ENCODE peak calls at places on chromosomes 3 and 15, in six cellular contexts. A is A549, X is endothelial cell of umbilical vein, F is GM12878, Z is HepG2, T is K562. I is an unnamed sample.

GRCh38 chr3:119880966-119881365 is 99.1 kb downstream of the NR1I2 start:
- DNase-seq in A (no peak), X (no peak), F (no peak), Z (no peak), T (no peak), I (no peak)

GRCh38 chr15:78944202-78944625 is 632 bp downstream of the CTSH start:
- DNase-seq in A (no peak), X (no peak), F (no peak), Z (no peak), T (peak; percentile 36), I (peak; percentile 48)

GRCh38 chr3:16417945-16418739 is 95.4 kb downstream of the RFTN1 start:
- DNase-seq in A (no peak), X (no peak), F (no peak), Z (no peak), T (no peak), I (no peak)

GRCh38 chr3:158434412-158435038 is 136.5 kb upstream of the MLF1 start:
- DNase-seq in A (peak; percentile 72), X (peak; percentile 77), F (peak; percentile 40), Z (peak; percentile 78), T (peak; percentile 80), I (peak; percentile 68)

GRCh38 chr3:160486459-160486869 is 36.9 kb upstream of the TRIM59 start:
- DNase-seq in A (peak; percentile 57), X (peak; percentile 44), F (no peak), Z (peak; percentile 15), T (peak; percentile 67), I (peak; percentile 56)

GRCh38 chr3:12044860-12045259 is 40.7 kb downstream of the SYN2 start:
- DNase-seq in A (no peak), X (no peak), F (no peak), Z (no peak), T (no peak), I (no peak)

GRCh38 chr3:148930785-148931184 is 60.6 kb upstream of the GYG1 start:
- DNase-seq in A (no peak), X (no peak), F (no peak), Z (no peak), T (no peak), I (no peak)

GRCh38 chr3:111762535-111762934 is 96.5 kb upstream of the PHLDB2 start:
- DNase-seq in A (no peak), X (no peak), F (no peak), Z (no peak), T (no peak), I (no peak)

GRCh38 chr15:31488437-31489204 is 162.0 kb downstream of the KLF13 start:
- DNase-seq in A (peak; percentile 91), X (peak; percentile 81), F (peak; percentile 78), Z (peak; percentile 64), T (peak; percentile 63), I (peak; percentile 86)

GRCh38 chr3:88385090-88385489 is 235.3 kb downstream of the C3orf38 start:
- DNase-seq in A (no peak), X (no peak), F (no peak), Z (no peak), T (no peak), I (no peak)

GRCh38 chr15:97968380-97968779 is 7.9 kb downstream of the ARRDC4 start:
- DNase-seq in A (no peak), X (no peak), F (no peak), Z (no peak), T (no peak), I (no peak)

GRCh38 chr3:12507871-12508281 is 23.6 kb downstream of the TSEN2 start:
- DNase-seq in A (no peak), X (peak; percentile 39), F (no peak), Z (no peak), T (no peak), I (no peak)

GRCh38 chr3:89049119-89049518 is 58.3 kb upstream of the EPHA3 start:
- DNase-seq in A (peak; percentile 20), X (no peak), F (no peak), Z (peak; percentile 5), T (no peak), I (peak; percentile 18)

GRCh38 chr3:188440563-188440962 is 286.6 kb downstream of the LPP start:
- DNase-seq in A (no peak), X (no peak), F (no peak), Z (peak; percentile 15), T (no peak), I (no peak)

GRCh38 chr3:188435266-188435665 is 281.3 kb downstream of the LPP start:
- DNase-seq in A (no peak), X (no peak), F (no peak), Z (no peak), T (no peak), I (no peak)

GRCh38 chr3:188434594-188434993 is 280.6 kb downstream of the LPP start:
- DNase-seq in A (no peak), X (no peak), F (no peak), Z (no peak), T (no peak), I (no peak)

GRCh38 chr3:188439080-188439479 is 285.1 kb downstream of the LPP start:
- DNase-seq in A (no peak), X (peak; percentile 85), F (no peak), Z (no peak), T (no peak), I (peak; percentile 84)

DNA sequence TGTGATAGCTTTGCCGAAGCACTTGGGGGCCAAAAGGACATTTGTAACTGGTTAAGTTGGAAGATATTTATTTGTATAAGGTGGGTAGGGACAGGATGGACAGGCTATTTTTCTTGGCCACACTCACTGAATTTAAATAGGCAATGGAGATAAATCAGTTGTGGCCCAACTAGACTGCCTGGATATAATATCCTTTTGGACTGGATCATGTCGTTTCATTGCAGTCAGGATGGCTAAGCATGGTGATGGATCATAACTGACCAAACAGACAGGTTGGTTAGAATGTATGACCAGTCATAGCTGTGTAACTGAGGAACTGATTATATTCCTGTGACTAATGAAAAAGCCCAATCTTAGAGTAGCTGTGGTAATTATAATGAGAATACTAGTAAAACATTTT is 284.0 kb downstream of the LPP start:
- DNase-seq in A (no peak), X (no peak), F (no peak), Z (no peak), T (no peak), I (no peak)
- TF ChIP-seq MYC in A (no peak), X (no peak), F (no peak), Z (no peak), T (no peak), I (no peak)

GRCh38 chr3:49609314-49609713 is 55.0 kb downstream of the BSN start:
- DNase-seq in A (no peak), X (no peak), F (no peak), Z (no peak), T (no peak), I (no peak)

GRCh38 chr3:49609815-49610214 is 55.5 kb downstream of the BSN start:
- DNase-seq in A (no peak), X (no peak), F (no peak), Z (no peak), T (no peak), I (no peak)

GRCh38 chr3:49607105-49607591 is 52.9 kb downstream of the BSN start:
- DNase-seq in A (no peak), X (peak; percentile 15), F (no peak), Z (no peak), T (no peak), I (no peak)

GRCh38 chr3:49606427-49606826 is 52.1 kb downstream of the BSN start:
- DNase-seq in A (no peak), X (no peak), F (no peak), Z (no peak), T (no peak), I (peak; percentile 14)

GRCh38 chr3:49607796-49608195 is 53.5 kb downstream of the BSN start:
- DNase-seq in A (no peak), X (no peak), F (no peak), Z (no peak), T (peak; percentile 9), I (no peak)
- TF ChIP-seq CTCF in A (no peak), X (peak; percentile 19), F (no peak), Z (no peak), T (peak; percentile 54), I (peak; percentile 31)

DNA sequence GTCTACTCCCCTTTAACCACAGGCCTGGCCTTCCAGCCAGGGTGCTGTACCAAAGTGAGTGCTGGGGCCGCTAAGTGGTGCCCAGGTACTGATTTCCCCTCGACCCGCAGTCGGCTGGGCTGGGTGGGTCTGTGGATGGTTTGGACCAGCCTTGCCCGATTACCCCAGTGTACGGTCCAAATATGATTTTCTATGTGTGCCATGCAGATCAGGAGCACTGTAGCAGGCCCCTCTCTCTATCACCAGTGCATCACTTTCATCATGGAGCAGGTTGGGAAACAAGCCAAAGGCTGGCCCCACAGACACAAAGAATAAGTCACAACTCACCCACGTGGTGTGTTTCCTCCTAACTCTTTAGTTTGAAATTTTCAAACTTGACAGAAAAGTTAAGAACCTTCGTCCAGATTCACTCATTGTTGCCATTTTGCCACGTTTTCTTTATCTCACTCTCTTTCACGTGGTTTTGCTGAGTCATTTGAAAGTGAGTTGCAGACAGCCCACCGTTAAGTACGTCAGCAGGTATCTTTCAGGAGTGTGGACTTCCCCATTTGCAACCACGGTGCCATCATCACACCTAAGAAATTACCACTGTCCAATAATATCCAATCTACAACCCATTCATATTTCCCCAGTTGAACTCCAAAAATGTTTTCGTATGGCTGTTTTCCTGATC is 37.0 kb downstream of the ZNF710 start:
- DNase-seq in A (no peak), X (peak; percentile 26), F (peak; percentile 89), Z (peak; percentile 52), T (peak; percentile 68), I (peak; percentile 57)
- TF ChIP-seq MYC in A (no peak), X (no peak), F (peak; percentile 20), Z (no peak), T (peak; percentile 64), I (no peak)

DNA sequence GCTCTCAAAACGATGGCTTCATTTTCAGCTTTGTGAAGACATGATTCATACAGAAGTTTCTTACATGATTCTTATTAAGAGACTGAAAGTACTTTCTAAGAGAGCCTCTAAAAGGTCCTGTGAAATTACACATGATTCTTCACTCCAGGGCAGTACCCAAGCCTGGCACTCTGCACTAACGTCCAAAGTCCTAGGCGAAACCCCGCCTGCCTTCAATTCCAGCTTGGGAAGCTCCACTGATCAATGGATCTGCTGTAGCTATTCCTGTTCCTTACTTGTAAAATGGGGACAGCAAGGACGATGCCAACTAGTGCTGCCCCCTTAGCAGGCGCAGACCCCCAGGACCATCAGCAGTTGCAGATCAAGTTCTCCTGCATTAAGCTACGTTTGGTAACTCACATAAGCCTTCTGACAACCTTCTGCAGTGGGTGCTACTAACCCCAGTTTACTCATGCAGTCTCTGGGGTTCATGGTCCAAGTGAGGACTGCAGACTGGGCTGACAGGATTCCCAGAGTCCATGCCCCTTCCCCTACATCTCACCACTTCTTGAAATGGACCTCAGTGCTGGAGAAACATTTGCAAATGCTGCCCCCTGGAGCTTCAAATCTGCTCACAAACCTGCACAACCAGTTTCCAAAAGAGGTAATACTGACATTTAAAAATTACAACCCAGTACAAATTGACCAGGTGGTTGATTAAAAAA is 10.6 kb downstream of the CHCHD4 start:
- DNase-seq in A (no peak), X (no peak), F (no peak), Z (peak; percentile 47), T (no peak), I (no peak)
- TF ChIP-seq CTCF in A (no peak), X (peak; percentile 8), F (peak; percentile 17), Z (peak; percentile 77), T (peak; percentile 45), I (peak; percentile 6)